ENCODE peak calls at places on chromosomes 4 and X, in nine cellular contexts. A, Z, L, K, M, I, H, N and S are unnamed samples.

GRCh38 chr4:76689079-76689817 is 208.7 kb downstream of the SOWAHB start:
- DNase-seq in A (no peak), Z (no peak), L (peak; percentile 68), K (no peak), M (no peak), I (no peak), H (peak; percentile 91), N (peak; percentile 78), S (peak; percentile 52)

GRCh38 chrX:139559383-139560042 is 29.0 kb downstream of the F9 start:
- DNase-seq in A (no peak), Z (no peak), L (peak; percentile 36), K (no peak), M (peak; percentile 6), I (no peak), H (no peak), N (peak; percentile 20), S (peak; percentile 10)

GRCh38 chr4:169220854-169221311 is 49.9 kb downstream of the SH3RF1 start:
- DNase-seq in A (no peak), Z (no peak), L (no peak), K (no peak), M (no peak), I (no peak), H (no peak), N (no peak), S (no peak)

GRCh38 chr4:80036949-80037348 is 36.1 kb downstream of the ANTXR2 start:
- DNase-seq in A (no peak), Z (no peak), L (no peak), K (no peak), M (no peak), I (no peak), H (no peak), N (no peak), S (no peak)

GRCh38 chr4:61461956-61462355 is 261.8 kb downstream of the ADGRL3 start:
- DNase-seq in A (no peak), Z (no peak), L (no peak), K (no peak), M (no peak), I (no peak), H (no peak), N (no peak), S (no peak)

GRCh38 chr4:139783761-139784484 is 118.3 kb downstream of the MGST2 start:
- DNase-seq in A (no peak), Z (peak; percentile 67), L (no peak), K (no peak), M (no peak), I (no peak), H (peak; percentile 69), N (peak; percentile 56), S (no peak)

GRCh38 chr4:111639876-111640275 is 505.4 kb upstream of the FAM241A start:
- DNase-seq in A (no peak), Z (no peak), L (no peak), K (no peak), M (no peak), I (no peak), H (no peak), N (no peak), S (no peak)

GRCh38 chr4:182263562-182263961 is 20.4 kb downstream of the TENM3 start:
- DNase-seq in A (no peak), Z (no peak), L (no peak), K (no peak), M (no peak), I (peak; percentile 75), H (no peak), N (no peak), S (no peak)

GRCh38 chr4:71167083-71167482 is 171.7 kb upstream of the SLC4A4 start:
- DNase-seq in A (no peak), Z (no peak), L (no peak), K (no peak), M (no peak), I (no peak), H (no peak), N (no peak), S (no peak)

GRCh38 chrX:112067601-112068000 is 15.0 kb downstream of the TRPC5 start:
- DNase-seq in A (no peak), Z (no peak), L (no peak), K (no peak), M (no peak), I (no peak), H (no peak), N (no peak), S (no peak)

GRCh38 chr4:138861130-138861529 is 154.5 kb upstream of the NOCT start:
- DNase-seq in A (no peak), Z (no peak), L (no peak), K (no peak), M (no peak), I (no peak), H (no peak), N (no peak), S (no peak)

GRCh38 chr4:156992943-156993342 is 21.3 kb upstream of the PDGFC start:
- DNase-seq in A (no peak), Z (no peak), L (no peak), K (no peak), M (no peak), I (no peak), H (no peak), N (no peak), S (no peak)

GRCh38 chr4:89316931-89317366 is 9.3 kb upstream of the GPRIN3 start:
- DNase-seq in A (no peak), Z (no peak), L (no peak), K (no peak), M (no peak), I (no peak), H (no peak), N (no peak), S (no peak)

GRCh38 chrX:56802921-56803848 is 74.1 kb downstream of the NBDY start:
- DNase-seq in A (peak; percentile 76), Z (peak; percentile 88), L (peak; percentile 75), K (peak; percentile 36), M (peak; percentile 17), I (no peak), H (no peak), N (peak; percentile 47), S (peak; percentile 83)

GRCh38 chrX:147550217-147550616 is 361.5 kb upstream of the FMR1 start:
- DNase-seq in A (no peak), Z (no peak), L (no peak), K (no peak), M (no peak), I (no peak), H (no peak), N (peak; percentile 1), S (no peak)

GRCh38 chrX:94721386-94721785 is 1047.4 kb downstream of the FAM133A start:
- DNase-seq in A (no peak), Z (no peak), L (no peak), K (no peak), M (no peak), I (no peak), H (no peak), N (no peak), S (no peak)

GRCh38 chr4:177066746-177067145 is 242.9 kb upstream of the NEIL3 start:
- DNase-seq in A (no peak), Z (no peak), L (no peak), K (no peak), M (no peak), I (no peak), H (no peak), N (no peak), S (no peak)

GRCh38 chr4:87521757-87522374 is 7.3 kb downstream of the SPARCL1 start:
- DNase-seq in A (no peak), Z (no peak), L (no peak), K (no peak), M (no peak), I (no peak), H (no peak), N (no peak), S (no peak)

GRCh38 chrX:103687696-103688191 is 1.2 kb upstream of the MORF4L2 start:
- DNase-seq in A (peak; percentile 76), Z (peak; percentile 82), L (peak; percentile 54), K (peak; percentile 34), M (peak; percentile 52), I (no peak), H (no peak), N (peak; percentile 55), S (peak; percentile 67)

DNA sequence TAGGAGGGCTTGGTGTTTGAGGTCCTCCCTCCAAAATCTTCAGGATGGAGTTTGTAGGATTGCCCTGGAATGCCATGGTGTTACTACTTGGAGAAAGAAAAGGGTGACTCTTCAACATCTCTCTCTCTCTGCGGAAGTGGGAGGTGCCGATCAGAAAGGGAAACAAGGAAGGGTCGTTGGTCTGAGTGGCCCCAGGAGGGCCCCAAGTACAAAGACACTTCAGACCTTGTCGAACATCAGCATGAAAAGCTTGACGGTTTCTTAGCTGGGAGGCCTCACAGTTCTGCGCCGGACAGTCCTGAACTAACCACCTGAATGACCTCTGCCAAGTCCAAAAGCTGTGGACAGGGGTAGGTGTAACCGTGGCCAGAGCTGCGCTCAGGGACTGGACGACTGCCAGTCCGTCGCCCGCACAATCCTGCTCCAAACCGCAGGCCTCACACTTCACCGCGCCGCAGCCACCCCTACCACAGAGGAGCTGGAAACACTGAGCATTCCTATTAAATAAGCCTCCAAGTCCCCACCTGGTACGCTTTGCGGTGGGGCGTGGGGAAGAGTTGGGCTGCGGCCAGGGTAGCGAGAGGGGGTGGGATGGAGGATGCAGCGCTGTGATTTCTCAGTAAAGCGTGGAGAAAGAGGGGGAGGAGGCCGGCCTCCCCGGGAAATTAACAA is 540 bp upstream of the GSX2 start:
- DNase-seq in A (no peak), Z (no peak), L (no peak), K (no peak), M (no peak), I (no peak), H (peak; percentile 58), N (no peak), S (no peak)
- H3K4me3 ChIP-seq in A (peak overlapping the region; percentile 41), Z (no peak overlapping the region), L (peak overlapping the region; percentile 37), K (peak overlapping the region; percentile 29), M (no peak overlapping the region), I (peak overlapping the region; percentile 43), H (no peak overlapping the region), N (no peak overlapping the region), S (peak overlapping the region; percentile 37)

GRCh38 chr4:180455226-180455625 is 1788.0 kb upstream of the TENM3 start:
- DNase-seq in A (no peak), Z (no peak), L (no peak), K (no peak), M (no peak), I (no peak), H (no peak), N (no peak), S (no peak)

GRCh38 chr4:180462116-180462515 is 1781.1 kb upstream of the TENM3 start:
- DNase-seq in A (no peak), Z (no peak), L (no peak), K (no peak), M (no peak), I (no peak), H (no peak), N (no peak), S (no peak)

GRCh38 chr4:180456928-180457327 is 1786.3 kb upstream of the TENM3 start:
- DNase-seq in A (no peak), Z (no peak), L (no peak), K (no peak), M (no peak), I (no peak), H (no peak), N (no peak), S (no peak)
- TF ChIP-seq EP300 in A (no peak), Z (no peak), L (no peak), K (no peak), M (no peak), I (no peak), H (no peak), N (no peak), S (no peak)

GRCh38 chr4:38365261-38365660 is 298.7 kb upstream of the KLF3 start:
- DNase-seq in A (no peak), Z (no peak), L (no peak), K (no peak), M (no peak), I (no peak), H (no peak), N (no peak), S (no peak)
- TF ChIP-seq POLR2AphosphoS5 in A (no peak), Z (no peak), L (no peak), K (no peak), M (no peak), I (no peak), H (no peak), N (no peak), S (no peak)

GRCh38 chr4:55122235-55122634 is 3.2 kb downstream of the KDR start:
- DNase-seq in A (no peak), Z (no peak), L (no peak), K (no peak), M (no peak), I (no peak), H (no peak), N (no peak), S (no peak)
- H3K4me3 ChIP-seq in A (no peak overlapping the region), Z (no peak overlapping the region), L (no peak overlapping the region), K (no peak overlapping the region), M (no peak overlapping the region), I (peak overlapping the region; percentile 63), H (no peak overlapping the region), N (no peak overlapping the region), S (no peak overlapping the region)